ENCODE peak calls at places on chromosomes 12 and 14, in six cellular contexts. U is mesendoderm, K is suprapubic skin, F is A549, Q is esophagus squamous epithelium, R is ascending aorta. X is an unnamed sample.

GRCh38 chr14:40368314-40368713 is 936.1 kb upstream of the FBXO33 start:
- DNase-seq in Q (no peak), F (no peak), U (no peak), R (no peak), K (no peak), X (no peak)

GRCh38 chr12:31496257-31496656 is 94.7 kb downstream of the DENND5B start:
- DNase-seq in K (no peak), R (no peak), Q (no peak), F (no peak), U (no peak), X (no peak)

GRCh38 chr14:36852853-36853634 is 191.4 kb downstream of the PAX9 start:
- DNase-seq in Q (no peak), K (no peak), F (no peak), U (no peak), R (no peak), X (no peak)

GRCh38 chr12:107650977-107651376 is 34.6 kb upstream of the PWP1 start:
- DNase-seq in Q (no peak), U (no peak), K (no peak), R (no peak), F (no peak), X (no peak)

GRCh38 chr12:75560167-75560566 is 48.8 kb upstream of the KRR1 start:
- DNase-seq in K (no peak), U (peak; percentile 27), R (no peak), Q (no peak), F (peak; percentile 9), X (no peak)

GRCh38 chr12:46371718-46372130 is 849 bp downstream of the SLC38A2 start:
- DNase-seq in U (peak; percentile 66), R (peak; percentile 25), Q (peak; percentile 50), K (peak; percentile 90), F (peak; percentile 56), X (peak; percentile 25)

GRCh38 chr12:116863275-116863767 is 17.9 kb downstream of the HRK start:
- DNase-seq in F (no peak), U (peak; percentile 79), K (no peak), Q (no peak), R (no peak), X (no peak)

GRCh38 chr12:26018926-26019325 is 60.4 kb downstream of the RASSF8 start:
- DNase-seq in Q (no peak), U (no peak), R (no peak), K (no peak), F (no peak), X (no peak)

GRCh38 chr14:106490442-106490841 is 964.1 kb downstream of the TMEM121 start:
- DNase-seq in U (no peak), R (no peak), K (no peak), F (no peak), Q (no peak), X (no peak)

GRCh38 chr12:127531561-127531960 is 735.4 kb upstream of the TMEM132C start:
- DNase-seq in R (no peak), U (peak; percentile 40), K (no peak), F (no peak), Q (no peak), X (no peak)

GRCh38 chr12:24997970-24998582 is 49.2 kb upstream of the BCAT1 start:
- DNase-seq in R (no peak), U (no peak), K (no peak), Q (no peak), F (no peak), X (no peak)

GRCh38 chr14:85241022-85241880 is 288.7 kb upstream of the FLRT2 start:
- DNase-seq in K (no peak), Q (no peak), U (no peak), F (no peak), R (no peak), X (no peak)

GRCh38 chr12:104426926-104427546 is 29.7 kb upstream of the CHST11 start:
- DNase-seq in Q (no peak), F (no peak), R (no peak), K (no peak), U (no peak), X (no peak)

GRCh38 chr12:45586486-45586885 is 143.0 kb upstream of the ARID2 start:
- DNase-seq in F (no peak), R (no peak), U (no peak), K (no peak), Q (no peak), X (no peak)

GRCh38 chr12:75792687-75793086 is 238.9 kb downstream of the PHLDA1 start:
- DNase-seq in R (no peak), K (no peak), F (no peak), Q (no peak), U (no peak), X (no peak)

GRCh38 chr12:55824726-55825125 is 4.7 kb downstream of the DNAJC14 start:
- DNase-seq in K (peak; percentile 13), R (no peak), F (no peak), Q (no peak), U (no peak), X (no peak)

GRCh38 chr12:47391566-47391965 is 311.8 kb upstream of the AMIGO2 start:
- DNase-seq in K (no peak), U (no peak), R (no peak), F (no peak), Q (no peak), X (no peak)

GRCh38 chr12:53062977-53063707 is 13.3 kb downstream of the TNS2 start:
- DNase-seq in R (no peak), K (no peak), F (no peak), U (no peak), Q (no peak), X (no peak)

GRCh38 chr14:67428501-67429031 is 16.6 kb upstream of the PLEK2 start:
- DNase-seq in F (no peak), Q (no peak), R (no peak), U (peak; percentile 88), K (no peak), X (no peak)

GRCh38 chr12:42539696-42540095 is 49.9 kb downstream of the PRICKLE1 start:
- DNase-seq in U (peak; percentile 35), Q (no peak), F (no peak), R (no peak), K (no peak), X (no peak)

GRCh38 chr14:54278087-54278486 is 118.7 kb upstream of the CDKN3 start:
- DNase-seq in U (no peak), K (no peak), Q (no peak), F (no peak), R (no peak), X (no peak)

GRCh38 chr12:116629451-116629850 is 70.3 kb downstream of the MAP1LC3B2 start:
- DNase-seq in Q (no peak), R (no peak), F (no peak), U (no peak), K (peak; percentile 83), X (no peak)

GRCh38 chr12:9588749-9589148 is 19.0 kb downstream of the KLRB1 start:
- DNase-seq in U (no peak), R (no peak), Q (no peak), K (no peak), F (no peak), X (no peak)

GRCh38 chr12:45200497-45201043 is 15.3 kb upstream of the ANO6 start:
- DNase-seq in R (no peak), K (no peak), U (no peak), F (no peak), Q (no peak), X (no peak)

GRCh38 chr12:110785240-110785639 is 42.5 kb upstream of the PPP1CC start:
- DNase-seq in R (no peak), U (no peak), Q (no peak), F (no peak), K (no peak), X (no peak)

GRCh38 chr12:12919666-12920435 is 28.5 kb downstream of the GPRC5A start:
- DNase-seq in F (no peak), R (no peak), U (no peak), Q (no peak), K (peak; percentile 18), X (no peak)

GRCh38 chr12:12918781-12919180 is 27.4 kb downstream of the GPRC5A start:
- DNase-seq in U (no peak), K (no peak), Q (no peak), R (no peak), F (no peak), X (no peak)

GRCh38 chr12:12913626-12914388 is 22.4 kb downstream of the GPRC5A start:
- DNase-seq in F (no peak), U (no peak), R (no peak), Q (no peak), K (no peak), X (no peak)

GRCh38 chr12:12915654-12916053 is 24.3 kb downstream of the GPRC5A start:
- DNase-seq in U (peak; percentile 73), R (no peak), F (no peak), Q (no peak), K (no peak), X (no peak)

DNA sequence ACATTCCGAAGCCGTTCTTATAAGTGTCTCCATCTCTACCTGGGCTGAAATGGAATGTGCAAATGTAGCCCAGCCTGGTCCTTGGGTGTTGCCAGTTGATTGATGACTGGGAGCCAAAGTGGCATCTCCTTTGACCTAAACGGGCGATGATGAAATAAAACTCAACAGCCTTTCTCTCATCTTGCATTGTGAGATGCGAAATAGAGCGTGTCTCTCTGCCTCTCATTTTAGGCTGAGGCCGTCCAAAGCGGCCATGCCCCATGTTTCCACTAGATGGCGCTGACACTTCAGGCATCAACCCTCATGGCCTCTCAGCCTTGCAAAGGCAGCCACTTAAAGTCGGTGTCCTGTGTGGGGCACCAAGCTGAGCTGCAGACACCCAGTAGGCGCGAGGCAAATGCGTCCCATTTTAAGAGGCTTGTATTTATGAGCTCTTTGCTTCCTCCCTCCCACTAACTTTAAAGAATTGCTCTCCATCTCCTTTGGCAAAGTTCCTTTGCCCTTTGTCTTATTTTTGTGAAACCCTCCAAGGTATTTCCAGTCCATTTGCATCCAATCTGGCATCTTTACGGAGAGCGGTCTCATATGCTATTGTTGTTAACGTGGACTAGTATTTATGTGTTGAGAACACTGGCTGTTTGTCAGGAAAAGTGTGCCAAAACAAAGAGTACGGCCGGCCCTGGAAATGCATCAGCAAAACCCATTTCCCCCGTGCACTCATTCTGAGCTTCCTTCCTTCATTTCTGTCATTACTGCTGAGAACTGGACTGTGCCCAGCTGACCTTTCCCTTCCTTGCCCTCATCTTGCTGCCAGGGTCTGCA is 25.0 kb downstream of the GPRC5A start:
- DNase-seq in R (peak; percentile 65), K (peak; percentile 93), U (peak; percentile 86), Q (peak; percentile 18), F (peak; percentile 66), X (peak; percentile 50)
- H3K27ac ChIP-seq in R (peak overlapping the region; percentile 47), K (no peak overlapping the region), U (no peak overlapping the region), Q (no peak overlapping the region), F (peak overlapping the region; percentile 47), X (peak overlapping the region; percentile 66)

DNA sequence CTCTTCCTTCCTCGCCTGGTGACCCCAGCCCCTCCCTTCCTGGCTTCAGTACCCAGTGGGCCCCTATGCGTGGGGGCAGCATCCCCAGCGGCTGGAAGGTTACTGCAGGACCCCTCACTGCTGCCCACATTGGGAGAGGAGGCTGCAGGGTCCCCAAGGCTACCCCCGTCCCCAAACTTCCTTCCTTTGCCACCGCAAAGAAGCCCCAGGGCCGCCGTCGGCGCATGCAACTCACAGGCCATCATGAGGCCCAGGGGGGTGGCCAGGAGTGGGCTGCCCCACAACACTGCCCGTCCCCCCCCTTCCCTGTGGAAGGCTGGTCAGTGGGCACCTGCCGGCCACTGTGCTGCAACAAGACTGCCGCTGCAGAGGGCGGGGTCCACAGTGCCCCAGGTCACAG is 9.5 kb upstream of the TNFAIP2 start:
- DNase-seq in R (no peak), F (no peak), K (no peak), Q (no peak), U (no peak), X (no peak)
- H3K4me1 ChIP-seq in R (peaks cover 18% of the 10 kb centered on the region), F (peaks cover 93% of the 10 kb centered on the region), K (peaks cover 61% of the 10 kb centered on the region), Q (peaks cover 49% of the 10 kb centered on the region), U (no peaks in the 10 kb centered on the region), X (peaks cover 11% of the 10 kb centered on the region)

GRCh38 chr12:113155060-113155459 is 5.5 kb downstream of the CFAP73 start:
- DNase-seq in K (no peak), Q (no peak), F (no peak), U (no peak), R (no peak), X (no peak)
- H3K4me3 ChIP-seq in K (no peak overlapping the region), Q (no peak overlapping the region), F (peak overlapping the region; percentile 36), U (no peak overlapping the region), R (no peak overlapping the region), X (no peak overlapping the region)

GRCh38 chr12:132986885-132987225 is 688 bp downstream of the ZNF26 start:
- DNase-seq in Q (no peak), F (peak; percentile 20), K (no peak), U (no peak), R (no peak), X (no peak)
- H3K27ac ChIP-seq in Q (peak overlapping the region; percentile 79), F (peak overlapping the region; percentile 89), K (no peak overlapping the region), U (no peak overlapping the region), R (peak overlapping the region; percentile 93), X (peak overlapping the region; percentile 86)